ENCODE peak calls at places on chromosomes 13 and 19, in five cellular contexts. A is left ventricle myocardium superior, M is frontal cortex, X is left cardiac atrium, I is NCI-H2029 treated with DMSO at 0.1 percent for 48 hours. O is an unnamed sample.

GRCh38 chr19:54554896-54555295 is 18.7 kb upstream of the LILRA2 start:
- DNase-seq in A (no peak), M (no peak), X (no peak), I (no peak), O (no peak)

GRCh38 chr13:46490129-46490528 is 62.8 kb upstream of the LRCH1 start:
- DNase-seq in A (no peak), M (no peak), X (no peak), I (no peak), O (no peak)

GRCh38 chr13:52969373-52969772 is 59.2 kb upstream of the OLFM4 start:
- DNase-seq in A (no peak), M (no peak), X (no peak), I (no peak), O (no peak)

GRCh38 chr13:41568143-41568989 is 111.0 kb downstream of the RGCC start:
- DNase-seq in A (no peak), M (no peak), X (no peak), I (no peak), O (no peak)

GRCh38 chr13:30421093-30422055 is 919 bp upstream of the UBE2L5 start:
- DNase-seq in A (peak), M (peak), X (peak), I (no peak), O (peak)

GRCh38 chr19:13835791-13836723 is 40.8 kb downstream of the ZSWIM4 start:
- DNase-seq in A (peak), M (no peak), X (peak), I (no peak), O (no peak)

GRCh38 chr19:1017115-1017905 is 3.6 kb downstream of the TMEM259 start:
- DNase-seq in A (no peak), M (no peak), X (peak), I (no peak), O (no peak)

GRCh38 chr13:35994131-35994966 is 136.8 kb downstream of the DCLK1 start:
- DNase-seq in A (peak), M (no peak), X (peak), I (no peak), O (no peak)

GRCh38 chr13:108915634-108916497 is 286.5 kb downstream of the MYO16 start:
- DNase-seq in A (peak), M (no peak), X (peak), I (peak), O (peak)

GRCh38 chr13:31891472-31891871 is 140.1 kb upstream of the FRY start:
- DNase-seq in A (no peak), M (no peak), X (no peak), I (no peak), O (no peak)

GRCh38 chr13:36981156-36981743 is 17.9 kb downstream of the ALG5 start:
- DNase-seq in A (no peak), M (no peak), X (no peak), I (no peak), O (no peak)

GRCh38 chr13:109332501-109333499 is 453.6 kb downstream of the IRS2 start:
- DNase-seq in A (no peak), M (no peak), X (no peak), I (peak), O (no peak)

GRCh38 chr19:19238126-19238894 is 26.6 kb downstream of the NCAN start:
- DNase-seq in A (no peak), M (no peak), X (no peak), I (no peak), O (no peak)

GRCh38 chr13:30165791-30166190 is 141.6 kb downstream of the KATNAL1 start:
- DNase-seq in A (no peak), M (no peak), X (no peak), I (no peak), O (no peak)

GRCh38 chr13:109361562-109361961 is 424.8 kb downstream of the IRS2 start:
- DNase-seq in A (no peak), M (no peak), X (no peak), I (no peak), O (no peak)

GRCh38 chr19:36514012-36514612 is 14.0 kb downstream of the ZNF260 start:
- DNase-seq in A (no peak), M (no peak), X (no peak), I (no peak), O (no peak)

GRCh38 chr13:98385591-98385990 is 191.3 kb downstream of the STK24 start:
- DNase-seq in A (no peak), M (no peak), X (no peak), I (no peak), O (no peak)

GRCh38 chr19:18846862-18847515 is 15.2 kb downstream of the UPF1 start:
- DNase-seq in A (peak), M (peak), X (peak), I (no peak), O (no peak)

GRCh38 chr13:80444240-80445015 is 103.5 kb upstream of the SPRY2 start:
- DNase-seq in A (no peak), M (no peak), X (no peak), I (no peak), O (no peak)

GRCh38 chr13:50706505-50706904 is 137.0 kb downstream of the DLEU7 start:
- DNase-seq in A (no peak), M (no peak), X (no peak), I (no peak), O (no peak)

GRCh38 chr19:4051175-4052101 is 15.3 kb downstream of the ZBTB7A start:
- DNase-seq in A (no peak), M (no peak), X (peak), I (no peak), O (no peak)

GRCh38 chr19:36573948-36574726 is 1.0 kb upstream of the ZNF529 start:
- DNase-seq in A (no peak), M (no peak), X (no peak), I (no peak), O (no peak)

GRCh38 chr19:31264379-31264778 is 84.9 kb downstream of the TSHZ3 start:
- DNase-seq in A (no peak), M (no peak), X (no peak), I (no peak), O (no peak)

GRCh38 chr19:12730054-12730453 is 4.4 kb downstream of the TRIR start:
- DNase-seq in A (no peak), M (no peak), X (no peak), I (no peak), O (no peak)

GRCh38 chr19:5090780-5091575 is 122.1 kb downstream of the KDM4B start:
- DNase-seq in A (peak), M (no peak), X (peak), I (no peak), O (peak)

GRCh38 chr19:1432507-1432887 is 5.7 kb upstream of the RPS15 start:
- DNase-seq in A (no peak), M (no peak), X (no peak), I (no peak), O (no peak)

GRCh38 chr19:39500543-39500942 is 1.8 kb downstream of the DLL3 start:
- DNase-seq in A (no peak), M (no peak), X (no peak), I (no peak), O (no peak)

GRCh38 chr13:67377919-67378318 is 147.8 kb upstream of the PCDH9 start:
- DNase-seq in A (no peak), M (no peak), X (no peak), I (no peak), O (no peak)

GRCh38 chr19:58492265-58492664 is 16.1 kb downstream of the ZNF446 start:
- DNase-seq in A (no peak), M (no peak), X (no peak), I (no peak), O (no peak)

GRCh38 chr19:39299832-39300231 is 3.6 kb downstream of the IFNL1 start:
- DNase-seq in A (no peak), M (no peak), X (no peak), I (no peak), O (no peak)

GRCh38 chr13:59364508-59365187 is 799.1 kb downstream of the DIAPH3 start:
- DNase-seq in A (no peak), M (no peak), X (no peak), I (no peak), O (no peak)

GRCh38 chr19:19662344-19662743 is 1.1 kb downstream of the ATP13A1 start:
- DNase-seq in A (peak), M (no peak), X (no peak), I (no peak), O (no peak)

GRCh38 chr13:80666782-80667537 is 326.0 kb upstream of the SPRY2 start:
- DNase-seq in A (no peak), M (no peak), X (no peak), I (no peak), O (no peak)

GRCh38 chr13:46317120-46317519 is 69.9 kb downstream of the RUBCNL start:
- DNase-seq in A (no peak), M (no peak), X (no peak), I (no peak), O (no peak)

GRCh38 chr13:48769107-48769704 is 115.5 kb downstream of the CYSLTR2 start:
- DNase-seq in A (peak), M (peak), X (peak), I (peak), O (peak)

GRCh38 chr19:2167896-2168618 is 4.3 kb downstream of the DOT1L start:
- DNase-seq in A (peak), M (no peak), X (peak), I (no peak), O (no peak)

GRCh38 chr19:39671739-39672363 is 16.1 kb downstream of the LGALS16 start:
- DNase-seq in A (no peak), M (no peak), X (no peak), I (peak), O (peak)

GRCh38 chr19:54462713-54463530 is 656 bp downstream of the LENG9 start:
- DNase-seq in A (peak), M (peak), X (peak), I (no peak), O (no peak)